ENCODE peak calls at places on chromosomes 7 and 10, in seven cellular contexts. One of them, this sample, is unnamed.

GRCh38 chr10:54869022-54869421 is 68.0 kb upstream of the PCDH15 start:
- DNase-seq in fibroblast of pulmonary artery: no peak
- DNase-seq in dorsolateral prefrontal cortex: no peak
- DNase-seq in fibroblast of the aortic adventitia: no peak
- DNase-seq in A549: no peak
- DNase-seq in BE2C: no peak
- DNase-seq in retinal pigment epithelial cell: peak
- DNase-seq in this sample: no peak

GRCh38 chr7:88546808-88547207 is 212.7 kb upstream of the ZNF804B start:
- DNase-seq in dorsolateral prefrontal cortex: no peak
- DNase-seq in A549: peak
- DNase-seq in fibroblast of pulmonary artery: peak
- DNase-seq in retinal pigment epithelial cell: no peak
- DNase-seq in fibroblast of the aortic adventitia: no peak
- DNase-seq in BE2C: peak
- DNase-seq in this sample: no peak

GRCh38 chr10:131207176-131207575 is 104.3 kb downstream of the TCERG1L start:
- DNase-seq in BE2C: no peak
- DNase-seq in dorsolateral prefrontal cortex: no peak
- DNase-seq in fibroblast of pulmonary artery: no peak
- DNase-seq in retinal pigment epithelial cell: no peak
- DNase-seq in fibroblast of the aortic adventitia: no peak
- DNase-seq in A549: no peak
- DNase-seq in this sample: no peak

GRCh38 chr7:157355784-157356511 is 19.1 kb downstream of the DNAJB6 start:
- DNase-seq in fibroblast of pulmonary artery: peak
- DNase-seq in dorsolateral prefrontal cortex: no peak
- DNase-seq in fibroblast of the aortic adventitia: peak
- DNase-seq in BE2C: no peak
- DNase-seq in A549: no peak
- DNase-seq in retinal pigment epithelial cell: no peak
- DNase-seq in this sample: no peak

GRCh38 chr10:60430017-60430416 is 40.3 kb upstream of the ANK3 start:
- DNase-seq in BE2C: no peak
- DNase-seq in fibroblast of the aortic adventitia: peak
- DNase-seq in A549: no peak
- DNase-seq in retinal pigment epithelial cell: no peak
- DNase-seq in dorsolateral prefrontal cortex: no peak
- DNase-seq in fibroblast of pulmonary artery: peak
- DNase-seq in this sample: peak

GRCh38 chr7:25259487-25260243 is 31.4 kb upstream of the NPVF start:
- DNase-seq in fibroblast of pulmonary artery: peak
- DNase-seq in dorsolateral prefrontal cortex: peak
- DNase-seq in fibroblast of the aortic adventitia: peak
- DNase-seq in retinal pigment epithelial cell: peak
- DNase-seq in A549: peak
- DNase-seq in BE2C: peak
- DNase-seq in this sample: peak

GRCh38 chr7:21480693-21481403 is 53.0 kb downstream of the SP4 start:
- DNase-seq in A549: no peak
- DNase-seq in BE2C: no peak
- DNase-seq in fibroblast of pulmonary artery: no peak
- DNase-seq in fibroblast of the aortic adventitia: no peak
- DNase-seq in dorsolateral prefrontal cortex: no peak
- DNase-seq in retinal pigment epithelial cell: no peak
- DNase-seq in this sample: no peak

GRCh38 chr7:20269726-20270125 is 52.5 kb upstream of the MACC1 start:
- DNase-seq in fibroblast of pulmonary artery: peak
- DNase-seq in A549: no peak
- DNase-seq in BE2C: no peak
- DNase-seq in retinal pigment epithelial cell: no peak
- DNase-seq in fibroblast of the aortic adventitia: peak
- DNase-seq in dorsolateral prefrontal cortex: no peak
- DNase-seq in this sample: peak

GRCh38 chr7:461453-462172 is 58.0 kb downstream of the PDGFA start:
- DNase-seq in fibroblast of the aortic adventitia: no peak
- DNase-seq in retinal pigment epithelial cell: no peak
- DNase-seq in A549: no peak
- DNase-seq in dorsolateral prefrontal cortex: no peak
- DNase-seq in BE2C: no peak
- DNase-seq in fibroblast of pulmonary artery: peak
- DNase-seq in this sample: no peak

GRCh38 chr7:18102576-18102975 is 74.9 kb upstream of the PRPS1L1 start:
- DNase-seq in BE2C: no peak
- DNase-seq in fibroblast of the aortic adventitia: no peak
- DNase-seq in dorsolateral prefrontal cortex: no peak
- DNase-seq in retinal pigment epithelial cell: no peak
- DNase-seq in A549: no peak
- DNase-seq in fibroblast of pulmonary artery: no peak
- DNase-seq in this sample: no peak

GRCh38 chr7:69864283-69864682 is 266.0 kb downstream of the AUTS2 start:
- DNase-seq in fibroblast of the aortic adventitia: no peak
- DNase-seq in BE2C: peak
- DNase-seq in dorsolateral prefrontal cortex: no peak
- DNase-seq in fibroblast of pulmonary artery: no peak
- DNase-seq in A549: no peak
- DNase-seq in retinal pigment epithelial cell: no peak
- DNase-seq in this sample: no peak

GRCh38 chr7:42883950-42884349 is 27.9 kb downstream of the C7orf25 start:
- DNase-seq in retinal pigment epithelial cell: peak
- DNase-seq in BE2C: peak
- DNase-seq in fibroblast of the aortic adventitia: no peak
- DNase-seq in A549: peak
- DNase-seq in dorsolateral prefrontal cortex: no peak
- DNase-seq in fibroblast of pulmonary artery: peak
- DNase-seq in this sample: no peak

GRCh38 chr7:81420526-81420925 is 349.3 kb downstream of the HGF start:
- DNase-seq in retinal pigment epithelial cell: no peak
- DNase-seq in dorsolateral prefrontal cortex: no peak
- DNase-seq in fibroblast of the aortic adventitia: no peak
- DNase-seq in BE2C: no peak
- DNase-seq in A549: no peak
- DNase-seq in fibroblast of pulmonary artery: no peak
- DNase-seq in this sample: no peak

GRCh38 chr10:112265745-112266144 is 17.5 kb upstream of the TECTB start:
- DNase-seq in retinal pigment epithelial cell: no peak
- DNase-seq in fibroblast of pulmonary artery: no peak
- DNase-seq in A549: no peak
- DNase-seq in BE2C: peak
- DNase-seq in dorsolateral prefrontal cortex: no peak
- DNase-seq in fibroblast of the aortic adventitia: peak
- DNase-seq in this sample: no peak

GRCh38 chr7:80974396-80975358 is 55.8 kb upstream of the SEMA3C start:
- DNase-seq in A549: no peak
- DNase-seq in fibroblast of the aortic adventitia: no peak
- DNase-seq in dorsolateral prefrontal cortex: no peak
- DNase-seq in retinal pigment epithelial cell: no peak
- DNase-seq in BE2C: no peak
- DNase-seq in fibroblast of pulmonary artery: no peak
- DNase-seq in this sample: no peak

GRCh38 chr10:71978476-71978875 is 14.3 kb downstream of the CHST3 start:
- DNase-seq in dorsolateral prefrontal cortex: no peak
- DNase-seq in retinal pigment epithelial cell: no peak
- DNase-seq in BE2C: no peak
- DNase-seq in fibroblast of pulmonary artery: no peak
- DNase-seq in fibroblast of the aortic adventitia: no peak
- DNase-seq in A549: no peak
- DNase-seq in this sample: no peak
- TF ChIP-seq CTCF in dorsolateral prefrontal cortex: no peak
- TF ChIP-seq CTCF in retinal pigment epithelial cell: peak
- TF ChIP-seq CTCF in BE2C: peak
- TF ChIP-seq CTCF in fibroblast of pulmonary artery: no peak
- TF ChIP-seq CTCF in fibroblast of the aortic adventitia: no peak
- TF ChIP-seq CTCF in A549: no peak
- TF ChIP-seq CTCF in this sample: no peak

DNA sequence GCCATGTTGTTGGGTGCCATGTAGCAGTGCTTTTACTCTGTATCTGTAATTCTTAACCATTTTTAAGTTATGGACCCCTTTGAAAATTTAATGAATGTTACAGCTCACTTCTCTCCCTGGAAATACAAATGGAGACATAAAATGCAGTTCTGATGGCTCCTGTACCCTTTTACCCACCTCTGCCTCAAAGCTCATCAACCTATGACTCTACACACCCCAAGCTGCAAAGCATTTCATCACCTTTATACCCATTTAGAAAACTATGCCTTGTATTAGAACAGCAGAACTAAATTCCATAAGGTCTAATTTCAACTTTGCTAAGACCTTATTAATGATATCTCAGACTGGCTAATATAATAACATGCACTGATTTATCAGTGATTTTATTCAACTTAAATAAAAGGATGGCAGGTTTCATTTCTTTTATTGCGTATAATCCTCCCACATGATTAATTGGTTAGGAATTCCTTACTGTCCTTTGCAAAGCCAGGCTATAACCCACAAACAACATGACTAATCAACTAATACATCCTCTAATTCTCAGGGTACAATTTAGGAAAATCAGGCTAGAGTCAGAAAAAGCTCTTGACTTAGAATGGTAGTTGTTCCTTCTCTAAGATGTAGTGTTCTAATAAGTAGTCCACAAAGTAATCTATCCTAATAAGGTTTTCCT is 68.1 kb downstream of the CPEB3 start:
- DNase-seq in fibroblast of the aortic adventitia: peak
- DNase-seq in retinal pigment epithelial cell: peak
- DNase-seq in dorsolateral prefrontal cortex: no peak
- DNase-seq in A549: no peak
- DNase-seq in BE2C: no peak
- DNase-seq in fibroblast of pulmonary artery: peak
- DNase-seq in this sample: no peak
- H3K4me3 ChIP-seq in fibroblast of the aortic adventitia: no peak
- H3K4me3 ChIP-seq in retinal pigment epithelial cell: no peak
- H3K4me3 ChIP-seq in dorsolateral prefrontal cortex: no peak
- H3K4me3 ChIP-seq in A549: no peak
- H3K4me3 ChIP-seq in BE2C: no peak
- H3K4me3 ChIP-seq in fibroblast of pulmonary artery: no peak
- H3K4me3 ChIP-seq in this sample: no peak

GRCh38 chr10:14904316-14904732 is 25.7 kb downstream of the SUV39H2 start:
- DNase-seq in retinal pigment epithelial cell: no peak
- DNase-seq in fibroblast of the aortic adventitia: peak
- DNase-seq in A549: peak
- DNase-seq in dorsolateral prefrontal cortex: no peak
- DNase-seq in fibroblast of pulmonary artery: peak
- DNase-seq in BE2C: no peak
- DNase-seq in this sample: no peak
- TF ChIP-seq CTCF in retinal pigment epithelial cell: peak
- TF ChIP-seq CTCF in fibroblast of the aortic adventitia: peak
- TF ChIP-seq CTCF in A549: peak
- TF ChIP-seq CTCF in dorsolateral prefrontal cortex: peak
- TF ChIP-seq CTCF in fibroblast of pulmonary artery: peak
- TF ChIP-seq CTCF in BE2C: peak
- TF ChIP-seq CTCF in this sample: peak

GRCh38 chr10:70494536-70494935 is 16.0 kb downstream of the PALD1 start:
- DNase-seq in fibroblast of the aortic adventitia: no peak
- DNase-seq in BE2C: no peak
- DNase-seq in fibroblast of pulmonary artery: no peak
- DNase-seq in retinal pigment epithelial cell: no peak
- DNase-seq in A549: no peak
- DNase-seq in dorsolateral prefrontal cortex: no peak
- DNase-seq in this sample: no peak
- H3K4me3 ChIP-seq in fibroblast of the aortic adventitia: no peak
- H3K4me3 ChIP-seq in BE2C: no peak
- H3K4me3 ChIP-seq in fibroblast of pulmonary artery: no peak
- H3K4me3 ChIP-seq in retinal pigment epithelial cell: no peak
- H3K4me3 ChIP-seq in A549: no peak
- H3K4me3 ChIP-seq in dorsolateral prefrontal cortex: no peak
- H3K4me3 ChIP-seq in this sample: no peak

DNA sequence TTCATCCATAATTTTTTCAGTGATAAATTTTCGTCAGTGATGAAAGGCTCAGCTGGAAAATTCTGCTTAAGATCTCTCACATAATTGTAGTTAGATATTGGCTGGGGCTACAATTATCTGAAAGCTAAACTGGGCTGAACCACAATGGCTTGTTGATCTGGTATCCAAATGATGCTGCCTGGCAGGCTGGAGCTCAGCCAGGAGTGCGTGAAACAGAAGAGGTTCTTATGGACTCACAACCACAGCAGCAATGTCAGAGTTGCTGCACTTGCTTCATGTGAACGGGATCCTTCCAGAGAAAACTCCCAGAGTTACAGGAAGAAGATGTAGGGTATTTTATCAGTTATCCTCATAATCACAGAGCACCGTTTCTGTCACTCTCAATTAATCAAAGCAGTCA is 533.2 kb upstream of the POM121L12 start:
- DNase-seq in dorsolateral prefrontal cortex: no peak
- DNase-seq in fibroblast of pulmonary artery: no peak
- DNase-seq in A549: no peak
- DNase-seq in BE2C: peak
- DNase-seq in retinal pigment epithelial cell: no peak
- DNase-seq in fibroblast of the aortic adventitia: no peak
- DNase-seq in this sample: no peak
- TF ChIP-seq CTCF in dorsolateral prefrontal cortex: no peak
- TF ChIP-seq CTCF in fibroblast of pulmonary artery: no peak
- TF ChIP-seq CTCF in A549: no peak
- TF ChIP-seq CTCF in BE2C: no peak
- TF ChIP-seq CTCF in retinal pigment epithelial cell: no peak
- TF ChIP-seq CTCF in fibroblast of the aortic adventitia: no peak
- TF ChIP-seq CTCF in this sample: no peak

GRCh38 chr7:152643979-152644559 is 31.9 kb downstream of the XRCC2 start:
- DNase-seq in fibroblast of pulmonary artery: no peak
- DNase-seq in A549: no peak
- DNase-seq in BE2C: no peak
- DNase-seq in fibroblast of the aortic adventitia: no peak
- DNase-seq in retinal pigment epithelial cell: no peak
- DNase-seq in dorsolateral prefrontal cortex: no peak
- DNase-seq in this sample: no peak

GRCh38 chr7:152647009-152647408 is 28.9 kb downstream of the XRCC2 start:
- DNase-seq in A549: no peak
- DNase-seq in fibroblast of pulmonary artery: no peak
- DNase-seq in fibroblast of the aortic adventitia: no peak
- DNase-seq in dorsolateral prefrontal cortex: no peak
- DNase-seq in BE2C: no peak
- DNase-seq in retinal pigment epithelial cell: no peak
- DNase-seq in this sample: no peak

DNA sequence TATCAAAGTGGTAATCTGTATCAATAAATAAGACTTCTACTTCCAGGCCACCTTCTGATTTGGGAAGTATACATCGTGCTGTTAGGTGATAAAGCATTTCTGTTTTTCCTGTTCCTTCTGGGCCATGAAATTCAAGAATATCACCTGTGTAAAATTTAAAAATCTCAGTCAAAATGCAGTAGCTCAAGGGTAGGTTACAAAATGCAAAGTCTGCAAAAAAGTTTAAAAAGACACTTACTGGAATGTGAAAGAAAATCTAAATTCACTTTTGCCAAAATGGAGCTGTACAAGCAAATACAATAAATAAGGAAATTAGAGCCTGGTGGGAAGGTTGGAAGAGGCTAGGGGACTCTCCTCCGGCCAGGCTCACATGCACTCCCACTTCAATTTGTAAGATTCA is 26.7 kb downstream of the XRCC2 start:
- DNase-seq in retinal pigment epithelial cell: no peak
- DNase-seq in BE2C: no peak
- DNase-seq in dorsolateral prefrontal cortex: no peak
- DNase-seq in fibroblast of the aortic adventitia: no peak
- DNase-seq in fibroblast of pulmonary artery: no peak
- DNase-seq in A549: no peak
- DNase-seq in this sample: no peak
- H3K4me3 ChIP-seq in retinal pigment epithelial cell: no peak
- H3K4me3 ChIP-seq in BE2C: no peak
- H3K4me3 ChIP-seq in dorsolateral prefrontal cortex: no peak
- H3K4me3 ChIP-seq in fibroblast of the aortic adventitia: no peak
- H3K4me3 ChIP-seq in fibroblast of pulmonary artery: no peak
- H3K4me3 ChIP-seq in A549: no peak
- H3K4me3 ChIP-seq in this sample: no peak

This sample was measured in AG04449.